ENCODE peak calls at places on chromosomes 6 and 20, in nine cellular contexts. E is CD8-positive, alpha-beta T cell; X is A549; J is AG10803; Q is Panc1; S is cardiac fibroblast; O is GM12864; V is choroid plexus epithelial cell; R is fibroblast of mammary gland. T is an unnamed sample.

GRCh38 chr6:17863971-17864754 is 123.3 kb downstream of the KIF13A start:
- DNase-seq in V (peak), S (peak), O (no peak), J (peak), Q (peak), X (peak), E (no peak), R (peak), T (peak)

GRCh38 chr20:35237486-35237885 is 11.0 kb downstream of the MMP24 start:
- DNase-seq in S (no peak), E (no peak), X (no peak), J (peak), Q (no peak), V (no peak), O (no peak), R (peak), T (peak)

GRCh38 chr6:167079853-167080297 is 43.0 kb upstream of the CCR6 start:
- DNase-seq in J (no peak), V (no peak), O (peak), E (peak), S (no peak), R (no peak), X (no peak), Q (peak), T (no peak)

GRCh38 chr20:1803216-1804128 is 91.7 kb upstream of the SIRPA start:
- DNase-seq in V (peak), Q (no peak), S (peak), J (peak), X (no peak), O (peak), E (peak), R (peak), T (no peak)

GRCh38 chr6:13432526-13433218 is 54.7 kb downstream of the GFOD1 start:
- DNase-seq in X (no peak), O (no peak), J (peak), Q (no peak), S (no peak), R (peak), E (no peak), V (no peak), T (no peak)

GRCh38 chr6:112243861-112244415 is 10.4 kb downstream of the LAMA4 start:
- DNase-seq in R (no peak), X (no peak), O (no peak), S (no peak), J (no peak), Q (no peak), E (no peak), V (no peak), T (no peak)

GRCh38 chr6:136609878-136610706 is 59.9 kb upstream of the MAP7 start:
- DNase-seq in E (no peak), V (peak), X (peak), J (peak), S (peak), Q (peak), O (no peak), R (peak), T (peak)

GRCh38 chr6:33737267-33738026 is 9.3 kb downstream of the IP6K3 start:
- DNase-seq in X (no peak), O (no peak), E (no peak), R (no peak), Q (no peak), V (no peak), S (no peak), J (no peak), T (no peak)

GRCh38 chr6:818191-818590 is 125.3 kb upstream of the EXOC2 start:
- DNase-seq in V (no peak), J (no peak), S (no peak), R (no peak), X (no peak), E (no peak), Q (no peak), O (no peak), T (no peak)

GRCh38 chr6:27132532-27133280 is 114.8 kb upstream of the PRSS16 start:
- DNase-seq in S (peak), E (peak), O (peak), J (peak), R (peak), X (peak), V (peak), Q (peak), T (peak)

GRCh38 chr20:42483694-42484303 is 705.9 kb downstream of the PTPRT start:
- DNase-seq in O (no peak), J (no peak), R (no peak), S (no peak), X (peak), Q (no peak), E (no peak), V (no peak), T (no peak)

GRCh38 chr20:18754030-18754659 is 59.4 kb upstream of the SCP2D1 start:
- DNase-seq in V (peak), R (no peak), Q (no peak), O (peak), J (no peak), S (no peak), X (no peak), E (no peak), T (no peak)

GRCh38 chr20:54340667-54341081 is 132.8 kb downstream of the PFDN4 start:
- DNase-seq in Q (no peak), E (no peak), X (no peak), S (peak), R (peak), O (no peak), J (peak), V (peak), T (peak)
- H3K4me3 ChIP-seq in Q (peak), E (no peak), X (no peak), S (no peak), R (no peak), O (no peak), J (no peak), V (peak), T (no peak)

DNA sequence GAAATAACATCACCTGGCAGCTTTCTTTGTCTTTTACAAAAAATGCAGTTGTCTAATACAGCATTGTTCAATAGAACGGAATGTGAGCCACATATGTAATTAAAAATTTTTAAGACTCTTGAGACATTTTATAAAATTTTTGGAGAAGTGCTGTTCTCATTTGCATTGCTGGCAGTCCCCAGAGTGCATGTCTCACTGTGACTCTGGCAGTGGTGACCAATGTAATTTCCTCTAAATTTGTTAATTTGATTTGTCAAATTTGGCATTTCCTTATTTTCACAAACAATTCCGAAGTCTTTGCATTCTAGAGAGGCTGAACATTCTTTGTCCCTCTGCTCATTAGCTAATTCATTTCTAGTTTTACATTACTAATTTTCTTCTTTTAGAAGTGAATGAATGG is 68.7 kb upstream of the ARMC2 start:
- DNase-seq in E (no peak), X (no peak), Q (no peak), S (peak), R (no peak), O (no peak), V (no peak), J (peak), T (no peak)
- TF ChIP-seq CTCF in E (no peak), X (no peak), Q (no peak), S (no peak), R (no peak), O (no peak), V (no peak), J (no peak), T (no peak)

DNA sequence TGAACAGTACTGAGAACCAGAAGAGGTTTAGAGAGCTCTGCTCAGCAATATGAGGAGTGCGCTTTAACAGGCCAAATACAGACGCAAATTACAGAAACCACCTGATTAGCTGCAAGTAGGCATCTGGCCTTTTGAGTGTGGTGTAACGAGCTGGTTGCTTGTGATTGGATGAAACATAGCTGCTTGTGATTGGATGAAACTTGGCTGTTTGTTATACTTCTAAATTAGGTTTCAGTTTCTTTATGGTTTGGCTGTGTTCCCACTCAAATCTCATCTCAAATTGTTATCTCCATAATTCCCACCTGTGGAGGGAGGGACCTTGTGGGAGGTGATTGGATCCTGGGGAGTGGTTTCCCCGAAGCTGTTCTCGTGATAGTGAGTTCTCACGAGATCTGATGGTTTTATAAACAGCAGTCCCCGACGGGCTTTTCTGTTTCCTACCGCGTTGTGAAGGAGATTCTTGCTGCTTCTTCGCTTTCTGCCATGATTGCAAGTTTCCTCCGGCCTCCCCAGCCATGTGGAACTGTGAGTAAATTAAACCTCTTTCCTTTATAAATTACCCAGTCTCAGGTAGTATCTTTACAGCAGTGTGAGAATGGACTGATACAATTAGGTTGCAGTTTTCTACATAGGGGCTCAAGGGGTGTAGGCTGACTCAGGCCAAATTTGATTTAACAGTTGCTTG is 655.9 kb upstream of the MAN1A1 start:
- DNase-seq in V (no peak), J (no peak), E (no peak), O (no peak), S (peak), Q (peak), R (no peak), X (peak), T (no peak)
- H3K4me3 ChIP-seq in V (no peak), J (no peak), E (no peak), O (no peak), S (no peak), Q (peak), R (no peak), X (peak), T (no peak)

GRCh38 chr6:53956068-53956711 is 155.1 kb upstream of the MLIP start:
- DNase-seq in O (no peak), J (peak), S (peak), R (peak), Q (peak), X (peak), V (peak), E (no peak), T (no peak)
- TF ChIP-seq CTCF in O (peak), J (peak), S (peak), R (peak), Q (peak), X (peak), V (peak), E (no peak), T (peak)

DNA sequence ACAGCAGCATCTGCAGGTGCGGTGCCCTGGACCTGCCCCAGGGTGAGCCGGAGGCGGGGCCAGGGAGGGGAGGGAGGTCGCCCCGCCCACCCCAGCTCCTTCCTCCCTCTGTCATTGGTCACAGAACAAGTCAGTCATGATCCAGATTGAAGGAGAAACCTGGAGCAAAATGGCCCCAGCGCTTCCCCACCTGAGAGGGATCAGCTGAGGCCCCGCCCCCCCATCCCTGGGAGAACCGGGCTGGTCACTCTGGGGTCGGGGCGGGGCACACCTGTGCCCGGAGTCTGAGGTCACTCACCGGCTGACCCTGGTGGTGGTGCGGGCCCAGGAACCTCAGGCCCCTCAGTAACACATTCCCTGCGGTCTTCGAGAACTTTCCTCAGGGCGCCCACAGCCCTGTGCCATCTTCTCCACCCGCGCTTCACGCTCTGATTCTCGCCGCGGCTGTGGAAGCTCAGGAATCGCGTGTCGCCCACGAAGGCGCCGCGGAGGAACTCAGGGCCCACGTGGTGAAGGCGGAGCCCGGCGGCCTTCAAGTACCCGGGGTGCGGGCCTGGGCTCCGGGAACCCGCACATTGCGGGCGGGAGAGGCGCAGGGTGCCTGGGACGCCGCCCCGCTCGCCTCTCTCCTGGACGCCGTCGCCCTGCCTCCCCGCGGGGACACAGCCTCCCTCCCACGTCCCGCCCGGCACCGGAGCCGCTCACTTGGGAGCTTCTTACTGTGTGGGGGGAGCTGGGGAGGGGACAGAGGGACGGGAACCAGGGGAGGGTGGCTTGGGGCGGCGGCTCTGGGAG is 36.4 kb upstream of the HLA-C start:
- DNase-seq in E (peak), V (no peak), X (peak), Q (no peak), S (peak), R (no peak), O (peak), J (no peak), T (no peak)
- H3K4me3 ChIP-seq in E (peak), V (no peak), X (peak), Q (peak), S (no peak), R (no peak), O (peak), J (no peak), T (no peak)

GRCh38 chr6:130296854-130297253 is 69.0 kb upstream of the TMEM200A start:
- DNase-seq in J (no peak), V (peak), X (no peak), Q (no peak), R (no peak), E (no peak), S (no peak), O (no peak), T (no peak)
- TF ChIP-seq CTCF in J (no peak), V (peak), X (no peak), Q (no peak), R (no peak), E (no peak), S (peak), O (peak), T (no peak)

GRCh38 chr6:83708546-83708969 is 343 bp downstream of the SNAP91 start:
- DNase-seq in V (peak), E (no peak), X (no peak), S (peak), J (no peak), R (no peak), Q (no peak), O (no peak), T (no peak)
- H3K4me3 ChIP-seq in V (peak), E (no peak), X (peak), S (peak), J (peak), R (peak), Q (peak), O (no peak), T (peak)

DNA sequence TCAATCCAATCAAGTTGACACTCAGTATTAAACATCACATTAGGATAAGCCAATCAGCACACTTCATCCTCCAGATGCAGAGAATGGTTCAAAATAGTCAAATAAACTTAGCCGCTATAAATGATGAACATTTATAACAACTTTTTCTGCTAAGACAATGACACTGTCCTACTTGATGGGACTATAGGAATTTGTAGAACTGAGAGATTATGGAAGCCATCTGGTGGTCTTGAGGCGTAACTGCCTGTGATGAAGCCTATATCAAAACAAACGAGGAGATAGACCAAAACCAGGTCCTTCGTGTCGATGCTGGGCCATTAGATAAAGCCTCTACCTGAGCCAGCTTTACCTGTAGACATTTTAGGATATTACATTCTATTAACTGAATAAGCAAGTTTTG is 631.1 kb downstream of the COL12A1 start:
- DNase-seq in Q (no peak), R (peak), X (peak), O (no peak), J (peak), E (no peak), S (peak), V (peak), T (no peak)
- TF ChIP-seq CTCF in Q (peak), R (peak), X (peak), O (peak), J (peak), E (no peak), S (peak), V (peak), T (peak)

T was measured in BJ.